ENCODE peak calls at places on chromosome 10, in six cellular contexts. W is K562, Y is HepG2, O is SK-N-SH, I is A549, J is HCT116. H is an unnamed sample.

GRCh38 chr10:92778091-92778490 is 70.2 kb upstream of the EXOC6 start:
- DNase-seq in I (no peak), W (no peak), J (no peak), Y (no peak), O (no peak), H (no peak)

GRCh38 chr10:69262249-69262864 is 15.9 kb upstream of the HK1 start:
- DNase-seq in O (no peak), Y (no peak), J (no peak), W (no peak), I (no peak), H (no peak)

GRCh38 chr10:124526621-124527267 is 65.1 kb downstream of the LHPP start:
- DNase-seq in Y (no peak), I (no peak), J (no peak), W (no peak), O (no peak), H (no peak)

GRCh38 chr10:43040482-43041256 is 36.2 kb upstream of the RET start:
- DNase-seq in Y (no peak), W (no peak), J (no peak), I (no peak), O (peak; percentile 20), H (no peak)

GRCh38 chr10:70295321-70295720 is 11.5 kb upstream of the NPFFR1 start:
- DNase-seq in W (no peak), J (no peak), O (no peak), Y (no peak), I (no peak), H (no peak)

GRCh38 chr10:75040576-75040975 is 70.9 kb upstream of the SAMD8 start:
- DNase-seq in W (no peak), J (no peak), Y (no peak), I (no peak), O (no peak), H (no peak)

GRCh38 chr10:5927306-5927705 is 37.3 kb downstream of the FBH1 start:
- DNase-seq in J (no peak), O (no peak), W (no peak), I (no peak), Y (no peak), H (no peak)

GRCh38 chr10:125337510-125337909 is 177.1 kb upstream of the CTBP2 start:
- DNase-seq in I (no peak), W (no peak), O (no peak), J (no peak), Y (no peak), H (no peak)

GRCh38 chr10:8043569-8044306 is 10.8 kb upstream of the GATA3 start:
- DNase-seq in J (no peak), W (no peak), O (peak; percentile 25), Y (no peak), I (no peak), H (no peak)

GRCh38 chr10:3037182-3037581 is 30.2 kb upstream of the PFKP start:
- DNase-seq in I (no peak), J (no peak), O (no peak), Y (no peak), W (no peak), H (no peak)

GRCh38 chr10:91709394-91709798 is 76.5 kb upstream of the PPP1R3C start:
- DNase-seq in W (no peak), J (no peak), I (no peak), Y (no peak), O (no peak), H (no peak)

GRCh38 chr10:44923611-44924010 is 12.5 kb downstream of the TMEM72 start:
- DNase-seq in I (no peak), W (no peak), O (no peak), J (no peak), Y (no peak), H (no peak)

GRCh38 chr10:68647928-68648327 is 73.1 kb upstream of the CCAR1 start:
- DNase-seq in W (no peak), Y (peak; percentile 9), J (no peak), I (peak; percentile 23), O (no peak), H (no peak)

GRCh38 chr10:91879514-91880170 is 29.6 kb downstream of the FGFBP3 start:
- DNase-seq in O (no peak), I (no peak), J (no peak), W (no peak), Y (no peak), H (no peak)

GRCh38 chr10:104664205-104664604 is 23.1 kb downstream of the SORCS3 start:
- DNase-seq in W (no peak), I (no peak), J (no peak), O (no peak), Y (peak; percentile 4), H (no peak)

GRCh38 chr10:29535012-29535777 is 99.6 kb downstream of the SVIL start:
- DNase-seq in W (peak; percentile 36), I (peak; percentile 84), J (peak; percentile 16), O (peak; percentile 71), Y (peak; percentile 93), H (peak; percentile 22)

GRCh38 chr10:117804470-117805011 is 242.2 kb downstream of the RAB11FIP2 start:
- DNase-seq in O (peak; percentile 36), W (no peak), I (no peak), Y (no peak), J (no peak), H (no peak)

GRCh38 chr10:99451499-99451788 is 21.0 kb upstream of the GOT1 start:
- DNase-seq in I (no peak), Y (no peak), J (no peak), W (no peak), O (no peak), H (no peak)

GRCh38 chr10:36636285-36636839 is 489.0 kb upstream of the ANKRD30A start:
- DNase-seq in I (no peak), J (no peak), Y (no peak), W (no peak), O (no peak), H (no peak)

GRCh38 chr10:11098628-11099027 is 81.0 kb downstream of the CELF2 start:
- DNase-seq in J (no peak), O (no peak), I (no peak), W (no peak), Y (no peak), H (no peak)

GRCh38 chr10:117345143-117345542 is 30.1 kb downstream of the PDZD8 start:
- DNase-seq in W (no peak), J (no peak), Y (no peak), O (no peak), I (no peak), H (no peak)

GRCh38 chr10:103659674-103660363 is 166.3 kb downstream of the NEURL1 start:
- DNase-seq in I (no peak), Y (peak; percentile 75), W (no peak), J (no peak), O (no peak), H (no peak)

GRCh38 chr10:28768227-28768626 is 90.9 kb downstream of the BAMBI start:
- DNase-seq in I (no peak), Y (no peak), J (no peak), W (no peak), O (no peak), H (no peak)

GRCh38 chr10:87532696-87533095 is 28.0 kb downstream of the MINPP1 start:
- DNase-seq in I (no peak), O (no peak), Y (no peak), W (no peak), J (no peak), H (no peak)

GRCh38 chr10:82668266-82668665 is 793.3 kb downstream of the NRG3 start:
- DNase-seq in W (no peak), J (no peak), Y (no peak), O (no peak), I (no peak), H (no peak)

GRCh38 chr10:128029731-128030369 is 96.4 kb downstream of the MKI67 start:
- DNase-seq in I (no peak), W (no peak), J (no peak), O (no peak), Y (no peak), H (no peak)

GRCh38 chr10:50919010-50919409 is 33.6 kb upstream of the A1CF start:
- DNase-seq in W (no peak), Y (no peak), I (no peak), O (no peak), J (no peak), H (no peak)

GRCh38 chr10:90650858-90651257 is 207.0 kb downstream of the HTR7 start:
- DNase-seq in Y (no peak), W (no peak), J (no peak), I (no peak), O (no peak), H (no peak)

DNA sequence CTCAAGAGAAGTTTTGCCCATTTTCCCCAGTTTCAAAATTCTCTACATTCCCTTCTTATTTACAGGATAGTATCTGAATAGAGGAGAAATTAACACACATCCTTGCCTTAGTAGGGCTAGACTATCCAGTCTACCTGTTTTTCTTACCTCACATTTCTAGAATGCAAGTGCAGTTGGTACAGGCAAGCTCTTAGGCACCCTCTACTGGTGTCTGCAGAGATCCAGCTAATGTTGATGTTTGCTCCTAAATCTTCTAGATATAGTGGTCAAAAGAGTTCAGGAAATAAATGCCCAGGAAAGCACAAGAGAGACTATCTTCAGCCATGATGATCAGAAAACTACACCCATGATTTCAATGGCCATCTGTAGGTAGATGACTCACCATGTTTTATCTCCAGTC is 205.3 kb downstream of the HTR7 start:
- DNase-seq in I (no peak), W (no peak), Y (no peak), J (peak; percentile 34), O (no peak), H (no peak)
- TF ChIP-seq REST in I (no peak), W (no peak), Y (no peak), J (no peak), O (no peak), H (no peak)

GRCh38 chr10:114539623-114540022 is 118.5 kb downstream of the ABLIM1 start:
- DNase-seq in O (no peak), Y (no peak), I (no peak), J (no peak), W (no peak), H (no peak)
- H3K4me1 ChIP-seq in O (no peaks in the 10 kb centered on the region), Y (peaks cover 12% of the 10 kb centered on the region), I (no peaks in the 10 kb centered on the region), J (peaks cover 11% of the 10 kb centered on the region), W (no peaks in the 10 kb centered on the region), H (no peaks in the 10 kb centered on the region)

DNA sequence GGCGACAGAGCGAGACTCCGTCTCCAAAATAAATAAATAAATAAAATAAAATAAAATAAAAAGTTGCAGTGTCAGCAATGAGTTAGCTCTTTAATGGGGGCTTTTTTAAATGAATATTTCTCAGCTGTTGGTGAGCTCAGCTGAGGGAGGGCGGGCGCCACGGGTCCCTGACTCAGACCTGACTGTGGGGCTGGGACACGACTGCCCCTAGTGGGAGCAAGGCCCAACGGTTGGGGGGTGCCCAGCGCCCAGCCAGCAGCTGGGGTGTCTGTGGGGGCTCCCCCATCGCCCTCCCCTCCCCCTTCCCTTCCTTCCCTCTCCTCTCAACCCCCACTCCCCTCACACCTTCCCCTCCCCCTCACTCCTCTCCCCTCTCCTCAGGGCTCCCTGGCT is 46.6 kb downstream of the PWWP2B start:
- DNase-seq in J (no peak), I (no peak), O (peak; percentile 77), Y (no peak), W (peak; percentile 55), H (no peak)
- TF ChIP-seq REST in J (no peak), I (no peak), O (no peak), Y (no peak), W (no peak), H (no peak)

GRCh38 chr10:84567133-84567532 is 238.7 kb downstream of the CCSER2 start:
- DNase-seq in I (no peak), Y (no peak), J (no peak), W (no peak), O (no peak), H (no peak)
- H3K4me1 ChIP-seq in I (no peaks in the 10 kb centered on the region), Y (no peaks in the 10 kb centered on the region), J (no peaks in the 10 kb centered on the region), W (no peaks in the 10 kb centered on the region), O (no peaks in the 10 kb centered on the region), H (no peaks in the 10 kb centered on the region)

GRCh38 chr10:98226508-98227144 is 41.4 kb downstream of the LOXL4 start:
- DNase-seq in Y (no peak), O (no peak), W (peak; percentile 15), J (no peak), I (no peak), H (no peak)
- TF ChIP-seq REST in Y (no peak), O (no peak), W (no peak), J (no peak), I (no peak), H (no peak)

GRCh38 chr10:35378547-35379210 is 42.4 kb downstream of the CCNY start:
- DNase-seq in J (no peak), Y (no peak), O (no peak), W (peak; percentile 37), I (no peak), H (no peak)
- H3K4me1 ChIP-seq in J (no peaks in the 10 kb centered on the region), Y (peaks cover 20% of the 10 kb centered on the region), O (peaks cover 14% of the 10 kb centered on the region), W (peaks cover 24% of the 10 kb centered on the region), I (peaks cover 3% of the 10 kb centered on the region), H (no peaks in the 10 kb centered on the region)

H was measured in Panc1.